ENCODE peak calls at places on chromosomes 13 and 19, in nine cellular contexts. E is dorsolateral prefrontal cortex; N is SW 1271; F is AG08396; W is PC-9; V is mammary epithelial cell; R is activated CD4-positive, alpha-beta T cell treated with anti-CD3 and anti-CD28 coated beads, Interleukin-2, amount 10 ng/mL, durations not matched to agents 7 days and 5 days; C is stimulated activated CD8-positive, alpha-beta memory T cell treated with anti-CD3 and anti-CD28 coated beads, Interleukin-7, amount 100 ng/mL, for 1 hour; T is T-helper 17 cell. X is an unnamed sample.

GRCh38 chr13:29589234-29589633 is 6.3 kb downstream of the SLC7A1 start:
- DNase-seq in T (no peak), E (no peak), N (no peak), W (no peak), C (no peak), R (no peak), F (peak), V (peak), X (peak)

GRCh38 chr13:109807345-109807744 is 21.0 kb upstream of the IRS2 start:
- DNase-seq in F (no peak), T (no peak), E (no peak), V (no peak), W (no peak), C (no peak), R (no peak), N (no peak), X (no peak)

GRCh38 chr19:12665646-12666304 is 767 bp downstream of the MAN2B1 start:
- DNase-seq in C (no peak), V (no peak), W (no peak), E (no peak), T (no peak), F (no peak), R (no peak), N (no peak), X (no peak)

GRCh38 chr19:48997972-48998371 is 4.3 kb downstream of the RUVBL2 start:
- DNase-seq in V (no peak), E (no peak), R (peak), N (peak), W (no peak), F (peak), C (no peak), T (no peak), X (peak)

GRCh38 chr13:36069881-36070366 is 61.3 kb downstream of the DCLK1 start:
- DNase-seq in R (no peak), N (no peak), W (no peak), F (no peak), E (no peak), C (no peak), T (no peak), V (no peak), X (no peak)

GRCh38 chr13:101869553-101869952 is 417.1 kb downstream of the ITGBL1 start:
- DNase-seq in C (no peak), W (no peak), T (no peak), F (no peak), V (no peak), N (no peak), R (no peak), E (no peak), X (no peak)

GRCh38 chr19:10501971-10502523 is 1.1 kb downstream of the KEAP1 start:
- DNase-seq in N (peak), R (peak), W (peak), V (no peak), F (peak), E (peak), T (no peak), C (no peak), X (peak)

GRCh38 chr13:73870970-73871935 is 263.0 kb downstream of the KLF12 start:
- DNase-seq in W (no peak), E (no peak), C (no peak), R (no peak), V (no peak), T (no peak), N (no peak), F (peak), X (peak)

GRCh38 chr19:57262044-57262443 is 18.2 kb upstream of the ZNF460 start:
- DNase-seq in R (no peak), T (no peak), N (no peak), C (no peak), E (no peak), W (no peak), F (no peak), V (no peak), X (no peak)

GRCh38 chr19:33781996-33782395 is 14.7 kb upstream of the KCTD15 start:
- DNase-seq in R (no peak), W (no peak), V (no peak), T (no peak), N (no peak), E (no peak), C (no peak), F (no peak), X (peak)

GRCh38 chr13:75843033-75843432 is 206.9 kb downstream of the LMO7 start:
- DNase-seq in V (no peak), N (no peak), E (no peak), R (no peak), W (no peak), C (no peak), F (no peak), T (no peak), X (no peak)

GRCh38 chr13:80469841-80470378 is 129.0 kb upstream of the SPRY2 start:
- DNase-seq in C (no peak), F (peak), R (no peak), V (peak), E (no peak), T (no peak), W (peak), N (peak), X (peak)

GRCh38 chr19:18306903-18307681 is 15.8 kb downstream of the LSM4 start:
- DNase-seq in V (no peak), N (no peak), T (no peak), W (no peak), C (no peak), F (peak), E (peak), R (peak), X (no peak)

GRCh38 chr13:64347662-64348061 is 2882.5 kb downstream of the PCDH9 start:
- DNase-seq in N (no peak), F (no peak), E (no peak), T (no peak), R (no peak), V (no peak), C (no peak), W (no peak), X (peak)

GRCh38 chr19:40274585-40275544 is 10.3 kb downstream of the AKT2 start:
- DNase-seq in W (no peak), F (no peak), E (no peak), N (no peak), R (peak), T (no peak), C (no peak), V (no peak), X (no peak)

GRCh38 chr19:16293133-16294085 is 31.2 kb upstream of the KLF2 start:
- DNase-seq in V (no peak), F (peak), W (peak), T (no peak), R (no peak), C (no peak), E (no peak), N (no peak), X (peak)